ENCODE peak calls at places on chromosomes 6 and 20, in four cellular contexts. M is HepG2, J is K562, P is GM12878. U is an unnamed sample.

GRCh38 chr6:18266524-18266908 is 2.2 kb upstream of the DEK start:
- DNase-seq in P (no peak), M (no peak), J (no peak), U (no peak)

GRCh38 chr6:144617231-144618199 is 332.4 kb downstream of the UTRN start:
- DNase-seq in P (no peak), M (no peak), J (no peak), U (no peak)

GRCh38 chr20:50071039-50071888 is 41.7 kb downstream of the UBE2V1 start:
- DNase-seq in P (no peak), J (peak; percentile 92), M (peak; percentile 83), U (peak; percentile 97)

GRCh38 chr20:53664121-53664520 is 70.5 kb upstream of the ZNF217 start:
- DNase-seq in J (no peak), M (no peak), P (no peak), U (no peak)

GRCh38 chr6:29477923-29478450 is 9.8 kb downstream of the MAS1L start:
- DNase-seq in P (no peak), J (no peak), M (no peak), U (no peak)

GRCh38 chr20:24786096-24786495 is 163.0 kb upstream of the CST7 start:
- DNase-seq in J (no peak), P (no peak), M (no peak), U (no peak)

GRCh38 chr6:145529582-145529981 is 205.7 kb downstream of the EPM2A start:
- DNase-seq in M (no peak), J (no peak), P (no peak), U (no peak)

GRCh38 chr6:53236241-53236640 is 87.6 kb upstream of the GCM1 start:
- DNase-seq in P (no peak), M (no peak), J (no peak), U (no peak)

GRCh38 chr20:63652192-63652980 is 838 bp downstream of the STMN3 start:
- DNase-seq in J (peak; percentile 62), P (no peak), M (peak; percentile 41), U (peak; percentile 58)

GRCh38 chr6:24883618-24884017 is 52.1 kb downstream of the RIPOR2 start:
- DNase-seq in J (no peak), P (peak; percentile 84), M (no peak), U (no peak)

GRCh38 chr6:17354700-17355403 is 38.5 kb upstream of the CAP2 start:
- DNase-seq in P (peak; percentile 4), J (no peak), M (peak; percentile 99), U (no peak)

GRCh38 chr6:147201885-147202515 is 2.2 kb upstream of the STXBP5 start:
- DNase-seq in J (peak; percentile 78), P (no peak), M (peak; percentile 59), U (peak; percentile 21)

GRCh38 chr20:10565922-10566897 is 107.6 kb downstream of the JAG1 start:
- DNase-seq in P (no peak), M (peak; percentile 100), J (no peak), U (no peak)

GRCh38 chr6:27275025-27275956 is 27.8 kb downstream of the PRSS16 start:
- DNase-seq in P (no peak), M (no peak), J (peak; percentile 80), U (peak; percentile 72)

GRCh38 chr6:20830576-20830975 is 296.3 kb downstream of the CDKAL1 start:
- DNase-seq in P (no peak), M (no peak), J (no peak), U (no peak)

GRCh38 chr6:44234101-44235090 is 11.0 kb downstream of the SLC29A1 start:
- DNase-seq in M (peak; percentile 78), J (peak; percentile 85), P (no peak), U (peak; percentile 79)
- TF ChIP-seq CREM in M (no peak), J (no peak), P (no peak), U (no peak)

GRCh38 chr6:108174371-108175175 is 8.8 kb downstream of the NR2E1 start:
- DNase-seq in M (no peak), J (no peak), P (no peak), U (peak; percentile 82)
- TF ChIP-seq USF2 in M (no peak), J (no peak), P (no peak), U (no peak)

GRCh38 chr6:108732101-108732870 is 115.9 kb upstream of the ARMC2 start:
- DNase-seq in M (no peak), P (no peak), J (no peak), U (no peak)
- TF ChIP-seq MAX in M (no peak), P (no peak), J (no peak), U (no peak)

DNA sequence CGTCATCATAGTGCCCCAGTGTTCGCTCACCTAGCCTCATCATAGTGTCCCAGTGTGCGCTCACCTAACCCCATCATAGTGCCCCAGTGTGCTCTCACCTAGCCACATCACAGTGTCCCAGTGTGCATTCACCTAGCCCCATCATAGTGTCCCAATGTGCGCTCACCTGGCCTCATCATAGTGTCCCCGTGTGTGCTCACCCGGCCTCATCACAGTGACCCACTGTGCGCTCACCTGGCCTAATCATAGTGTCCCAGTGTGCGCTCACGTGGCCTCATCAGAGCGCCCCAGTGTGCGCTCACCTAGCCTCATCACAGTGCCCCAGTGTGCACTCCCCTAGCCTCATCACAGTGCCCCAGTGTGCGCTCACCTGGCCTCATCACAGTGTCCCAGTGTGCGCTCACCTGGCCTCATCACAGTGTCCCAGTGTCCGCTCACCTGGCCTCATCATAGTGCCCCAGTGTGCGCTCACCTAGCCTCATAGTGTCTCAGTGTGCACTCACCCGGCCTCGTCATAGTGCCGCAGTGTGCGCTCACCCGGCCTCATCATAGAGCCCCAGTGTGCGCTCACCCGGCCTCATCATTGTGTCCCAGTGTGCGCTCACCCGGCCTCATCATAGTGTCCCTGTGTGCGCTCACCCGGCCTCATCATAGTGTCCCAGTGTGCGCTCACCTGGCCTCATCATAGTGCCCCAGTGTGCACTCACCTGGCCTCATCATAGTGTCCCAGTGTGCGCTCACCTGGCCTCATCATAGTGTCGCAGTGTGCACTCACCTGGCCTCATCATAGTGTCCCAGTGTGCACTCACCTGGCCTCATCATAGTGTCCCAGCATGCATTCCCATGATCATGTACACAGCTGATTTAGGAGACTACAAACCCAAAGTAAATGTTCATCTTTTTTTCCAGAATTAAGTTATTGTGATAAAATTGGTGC is 9.5 kb downstream of the TMEM242 start:
- DNase-seq in M (no peak), P (no peak), J (no peak), U (no peak)
- TF ChIP-seq CREM in M (no peak), P (no peak), J (no peak), U (no peak)

GRCh38 chr20:37669062-37669772 is 24.6 kb upstream of the CTNNBL1 start:
- DNase-seq in P (no peak), J (no peak), M (no peak), U (no peak)
- TF ChIP-seq USF2 in P (no peak), J (no peak), M (no peak), U (no peak)